ENCODE peak calls at places on chromosomes 4 and X, in ten cellular contexts. One of them, this sample, is unnamed.
A peak's percentile ranks its signal among the peaks of the same experiment; 100 is the strongest.

GRCh38 chr4:5931526-5931925 is 38.6 kb upstream of the CRMP1 start:
- DNase-seq in IMR-90: no peak
- DNase-seq in SK-N-SH: no peak
- DNase-seq in kidney: no peak
- DNase-seq in GM23248: no peak
- DNase-seq in adipocyte: no peak
- DNase-seq in Karpas-422: no peak
- DNase-seq in PC-3: no peak
- DNase-seq in mesendoderm: no peak
- DNase-seq in astrocyte: no peak
- DNase-seq in this sample: peak; percentile 50

GRCh38 chr4:98908703-98909262 is 20.1 kb downstream of the EIF4E start:
- DNase-seq in IMR-90: no peak
- DNase-seq in SK-N-SH: no peak
- DNase-seq in kidney: no peak
- DNase-seq in GM23248: no peak
- DNase-seq in adipocyte: no peak
- DNase-seq in Karpas-422: no peak
- DNase-seq in PC-3: no peak
- DNase-seq in mesendoderm: no peak
- DNase-seq in astrocyte: no peak
- DNase-seq in this sample: no peak

GRCh38 chr4:15479089-15479912 is 9.6 kb downstream of the CC2D2A start:
- DNase-seq in IMR-90: peak; percentile 89
- DNase-seq in SK-N-SH: peak; percentile 74
- DNase-seq in kidney: peak; percentile 68
- DNase-seq in GM23248: peak; percentile 92
- DNase-seq in adipocyte: peak; percentile 96
- DNase-seq in Karpas-422: peak; percentile 74
- DNase-seq in PC-3: peak; percentile 81
- DNase-seq in mesendoderm: peak; percentile 97
- DNase-seq in astrocyte: peak; percentile 75
- DNase-seq in this sample: peak; percentile 94

GRCh38 chr4:138050601-138051000 is 191.5 kb downstream of the SLC7A11 start:
- DNase-seq in IMR-90: no peak
- DNase-seq in SK-N-SH: no peak
- DNase-seq in kidney: no peak
- DNase-seq in GM23248: no peak
- DNase-seq in adipocyte: no peak
- DNase-seq in Karpas-422: no peak
- DNase-seq in PC-3: no peak
- DNase-seq in mesendoderm: peak; percentile 82
- DNase-seq in astrocyte: no peak
- DNase-seq in this sample: peak; percentile 83

GRCh38 chr4:186724048-186724860 is 598 bp upstream of the FAT1 start:
- DNase-seq in IMR-90: peak; percentile 49
- DNase-seq in SK-N-SH: peak; percentile 60
- DNase-seq in kidney: peak; percentile 88
- DNase-seq in GM23248: peak; percentile 76
- DNase-seq in adipocyte: peak; percentile 86
- DNase-seq in Karpas-422: no peak
- DNase-seq in PC-3: peak; percentile 37
- DNase-seq in mesendoderm: peak; percentile 89
- DNase-seq in astrocyte: peak; percentile 48
- DNase-seq in this sample: peak; percentile 88

GRCh38 chr4:182555997-182556418 is 312.8 kb downstream of the TENM3 start:
- DNase-seq in IMR-90: peak; percentile 91
- DNase-seq in SK-N-SH: no peak
- DNase-seq in kidney: no peak
- DNase-seq in GM23248: peak; percentile 50
- DNase-seq in adipocyte: peak; percentile 94
- DNase-seq in Karpas-422: no peak
- DNase-seq in PC-3: no peak
- DNase-seq in mesendoderm: peak; percentile 91
- DNase-seq in astrocyte: peak; percentile 90
- DNase-seq in this sample: peak; percentile 66

GRCh38 chrX:100265179-100265578 is 144.9 kb downstream of the PCDH19 start:
- DNase-seq in IMR-90: no peak
- DNase-seq in SK-N-SH: no peak
- DNase-seq in kidney: no peak
- DNase-seq in GM23248: no peak
- DNase-seq in adipocyte: no peak
- DNase-seq in Karpas-422: no peak
- DNase-seq in PC-3: no peak
- DNase-seq in mesendoderm: peak; percentile 4
- DNase-seq in astrocyte: no peak
- DNase-seq in this sample: no peak

GRCh38 chr4:108165601-108166000 is 3.1 kb downstream of the LEF1 start:
- DNase-seq in IMR-90: no peak
- DNase-seq in SK-N-SH: no peak
- DNase-seq in kidney: no peak
- DNase-seq in GM23248: no peak
- DNase-seq in adipocyte: no peak
- DNase-seq in Karpas-422: no peak
- DNase-seq in PC-3: no peak
- DNase-seq in mesendoderm: no peak
- DNase-seq in astrocyte: no peak
- DNase-seq in this sample: no peak

GRCh38 chr4:5409980-5410618 is 298.3 kb downstream of the EVC2 start:
- DNase-seq in IMR-90: no peak
- DNase-seq in SK-N-SH: no peak
- DNase-seq in kidney: no peak
- DNase-seq in GM23248: no peak
- DNase-seq in adipocyte: no peak
- DNase-seq in Karpas-422: no peak
- DNase-seq in PC-3: no peak
- DNase-seq in mesendoderm: peak; percentile 14
- DNase-seq in astrocyte: no peak
- DNase-seq in this sample: peak; percentile 48

GRCh38 chr4:77600521-77601451 is 4.8 kb upstream of the CXCL13 start:
- DNase-seq in IMR-90: peak; percentile 29
- DNase-seq in SK-N-SH: peak; percentile 38
- DNase-seq in kidney: no peak
- DNase-seq in GM23248: peak; percentile 58
- DNase-seq in adipocyte: peak; percentile 71
- DNase-seq in Karpas-422: peak; percentile 57
- DNase-seq in PC-3: peak; percentile 58
- DNase-seq in mesendoderm: peak; percentile 59
- DNase-seq in astrocyte: no peak
- DNase-seq in this sample: peak; percentile 64

GRCh38 chr4:57102050-57102564 is 8.1 kb downstream of the IGFBP7 start:
- DNase-seq in IMR-90: peak; percentile 88
- DNase-seq in SK-N-SH: no peak
- DNase-seq in kidney: peak; percentile 86
- DNase-seq in GM23248: peak; percentile 84
- DNase-seq in adipocyte: peak; percentile 89
- DNase-seq in Karpas-422: no peak
- DNase-seq in PC-3: peak; percentile 24
- DNase-seq in mesendoderm: no peak
- DNase-seq in astrocyte: peak; percentile 89
- DNase-seq in this sample: no peak

GRCh38 chr4:141002323-141002805 is 130.9 kb downstream of the RNF150 start:
- DNase-seq in IMR-90: peak; percentile 93
- DNase-seq in SK-N-SH: no peak
- DNase-seq in kidney: no peak
- DNase-seq in GM23248: peak; percentile 56
- DNase-seq in adipocyte: peak; percentile 73
- DNase-seq in Karpas-422: peak; percentile 44
- DNase-seq in PC-3: no peak
- DNase-seq in mesendoderm: no peak
- DNase-seq in astrocyte: peak; percentile 93
- DNase-seq in this sample: no peak

GRCh38 chr4:74374561-74375327 is 9.8 kb downstream of the EREG start:
- DNase-seq in IMR-90: peak; percentile 75
- DNase-seq in SK-N-SH: no peak
- DNase-seq in kidney: no peak
- DNase-seq in GM23248: peak; percentile 98
- DNase-seq in adipocyte: peak; percentile 87
- DNase-seq in Karpas-422: no peak
- DNase-seq in PC-3: peak; percentile 97
- DNase-seq in mesendoderm: no peak
- DNase-seq in astrocyte: peak; percentile 78
- DNase-seq in this sample: no peak

GRCh38 chrX:140733766-140734342 is 24.3 kb downstream of the LINC00632 start:
- DNase-seq in IMR-90: peak; percentile 57
- DNase-seq in SK-N-SH: peak; percentile 46
- DNase-seq in kidney: no peak
- DNase-seq in GM23248: peak; percentile 62
- DNase-seq in adipocyte: peak; percentile 79
- DNase-seq in Karpas-422: peak; percentile 68
- DNase-seq in PC-3: peak; percentile 59
- DNase-seq in mesendoderm: peak; percentile 48
- DNase-seq in astrocyte: peak; percentile 13
- DNase-seq in this sample: peak; percentile 58

GRCh38 chr4:59553063-59553738 is 1646.9 kb upstream of the ADGRL3 start:
- DNase-seq in IMR-90: no peak
- DNase-seq in SK-N-SH: peak; percentile 0
- DNase-seq in kidney: no peak
- DNase-seq in GM23248: peak; percentile 0
- DNase-seq in adipocyte: peak; percentile 48
- DNase-seq in Karpas-422: no peak
- DNase-seq in PC-3: peak; percentile 88
- DNase-seq in mesendoderm: peak; percentile 51
- DNase-seq in astrocyte: peak; percentile 25
- DNase-seq in this sample: no peak
- H3K4me3 ChIP-seq in IMR-90: no peak overlapping the region
- H3K4me3 ChIP-seq in SK-N-SH: peak overlapping the region; percentile 47
- H3K4me3 ChIP-seq in kidney: no peak overlapping the region
- H3K4me3 ChIP-seq in GM23248: no peak overlapping the region
- H3K4me3 ChIP-seq in adipocyte: peak overlapping the region; percentile 79
- H3K4me3 ChIP-seq in Karpas-422: no peak overlapping the region
- H3K4me3 ChIP-seq in PC-3: peak overlapping the region; percentile 70
- H3K4me3 ChIP-seq in mesendoderm: no peak overlapping the region
- H3K4me3 ChIP-seq in astrocyte: peak overlapping the region; percentile 45
- H3K4me3 ChIP-seq in this sample: no peak overlapping the region

DNA sequence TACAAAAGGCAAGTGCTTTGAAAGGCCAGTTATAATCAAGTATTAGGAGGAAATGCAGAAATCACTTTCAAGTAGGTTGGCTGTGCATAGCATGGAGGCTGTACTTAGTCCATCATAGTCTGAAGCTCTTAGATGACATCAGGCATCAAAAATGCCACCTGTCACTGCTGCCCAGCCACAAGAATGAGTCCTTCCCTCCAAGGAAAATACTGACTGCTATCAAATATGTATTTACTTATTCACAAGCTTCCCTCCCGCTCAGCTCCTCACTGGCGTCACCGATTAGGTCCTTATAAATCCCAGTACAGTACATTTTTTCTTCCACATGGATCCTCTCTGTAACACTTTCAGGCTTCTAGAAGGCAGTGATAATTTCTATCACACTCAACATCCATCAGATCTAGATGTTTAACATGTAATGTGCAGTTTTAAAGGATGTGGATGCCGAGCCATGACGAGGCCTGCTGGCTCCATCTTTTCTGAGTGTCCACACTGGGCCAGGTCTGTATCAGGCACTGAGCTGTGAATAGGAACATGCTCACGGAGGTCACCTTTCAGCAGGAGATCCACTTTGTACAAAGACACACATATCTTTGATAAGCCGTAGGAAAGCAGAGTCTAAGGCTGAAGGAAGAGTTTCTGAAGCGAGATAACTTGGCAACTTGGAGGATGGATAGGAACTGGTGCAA is 121.9 kb downstream of the PALLD start:
- DNase-seq in IMR-90: peak; percentile 84
- DNase-seq in SK-N-SH: no peak
- DNase-seq in kidney: no peak
- DNase-seq in GM23248: peak; percentile 32
- DNase-seq in adipocyte: peak; percentile 68
- DNase-seq in Karpas-422: no peak
- DNase-seq in PC-3: peak; percentile 84
- DNase-seq in mesendoderm: no peak
- DNase-seq in astrocyte: peak; percentile 95
- DNase-seq in this sample: no peak
- H3K9ac ChIP-seq in IMR-90: no peak overlapping the region
- H3K9ac ChIP-seq in SK-N-SH: peak overlapping the region; percentile 19
- H3K9ac ChIP-seq in kidney: no peak overlapping the region
- H3K9ac ChIP-seq in GM23248: no peak overlapping the region
- H3K9ac ChIP-seq in adipocyte: no peak overlapping the region
- H3K9ac ChIP-seq in Karpas-422: no peak overlapping the region
- H3K9ac ChIP-seq in PC-3: peak overlapping the region; percentile 31
- H3K9ac ChIP-seq in mesendoderm: no peak overlapping the region
- H3K9ac ChIP-seq in astrocyte: peak overlapping the region; percentile 76
- H3K9ac ChIP-seq in this sample: no peak overlapping the region

GRCh38 chrX:23643020-23643419 is 24.3 kb upstream of the PRDX4 start:
- DNase-seq in IMR-90: no peak
- DNase-seq in SK-N-SH: no peak
- DNase-seq in kidney: no peak
- DNase-seq in GM23248: no peak
- DNase-seq in adipocyte: no peak
- DNase-seq in Karpas-422: no peak
- DNase-seq in PC-3: no peak
- DNase-seq in mesendoderm: peak; percentile 46
- DNase-seq in astrocyte: no peak
- DNase-seq in this sample: no peak

DNA sequence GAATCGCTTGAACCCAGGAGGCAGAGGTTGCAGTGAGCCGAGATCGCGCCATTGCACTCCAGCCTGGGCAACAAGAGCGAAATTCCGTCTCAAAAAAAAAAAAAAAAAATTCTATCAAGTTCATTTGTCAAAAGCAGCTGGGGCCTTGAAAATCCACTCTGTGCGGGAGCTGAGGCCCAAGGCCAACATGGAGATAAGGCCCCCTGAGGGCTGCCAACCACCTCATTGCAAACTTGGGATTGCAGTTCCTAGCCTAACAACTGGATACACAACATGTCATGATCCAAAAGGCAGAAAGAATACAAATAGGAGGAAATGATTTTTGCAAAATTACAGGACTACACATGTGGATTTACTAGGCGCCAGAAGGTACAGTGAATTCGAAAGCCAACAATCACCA is 22.5 kb upstream of the PRDX4 start:
- DNase-seq in IMR-90: no peak
- DNase-seq in SK-N-SH: no peak
- DNase-seq in kidney: no peak
- DNase-seq in GM23248: no peak
- DNase-seq in adipocyte: no peak
- DNase-seq in Karpas-422: no peak
- DNase-seq in PC-3: no peak
- DNase-seq in mesendoderm: no peak
- DNase-seq in astrocyte: no peak
- DNase-seq in this sample: no peak
- H3K36me3 ChIP-seq in IMR-90: no peaks in the 10 kb centered on the region
- H3K36me3 ChIP-seq in SK-N-SH: no peaks in the 10 kb centered on the region
- H3K36me3 ChIP-seq in kidney: no peaks in the 10 kb centered on the region
- H3K36me3 ChIP-seq in GM23248: no peaks in the 10 kb centered on the region
- H3K36me3 ChIP-seq in adipocyte: no peaks in the 10 kb centered on the region
- H3K36me3 ChIP-seq in Karpas-422: no peaks in the 10 kb centered on the region
- H3K36me3 ChIP-seq in PC-3: no peaks in the 10 kb centered on the region
- H3K36me3 ChIP-seq in mesendoderm: no peaks in the 10 kb centered on the region
- H3K36me3 ChIP-seq in astrocyte: no peaks in the 10 kb centered on the region
- H3K36me3 ChIP-seq in this sample: no peaks in the 10 kb centered on the region

DNA sequence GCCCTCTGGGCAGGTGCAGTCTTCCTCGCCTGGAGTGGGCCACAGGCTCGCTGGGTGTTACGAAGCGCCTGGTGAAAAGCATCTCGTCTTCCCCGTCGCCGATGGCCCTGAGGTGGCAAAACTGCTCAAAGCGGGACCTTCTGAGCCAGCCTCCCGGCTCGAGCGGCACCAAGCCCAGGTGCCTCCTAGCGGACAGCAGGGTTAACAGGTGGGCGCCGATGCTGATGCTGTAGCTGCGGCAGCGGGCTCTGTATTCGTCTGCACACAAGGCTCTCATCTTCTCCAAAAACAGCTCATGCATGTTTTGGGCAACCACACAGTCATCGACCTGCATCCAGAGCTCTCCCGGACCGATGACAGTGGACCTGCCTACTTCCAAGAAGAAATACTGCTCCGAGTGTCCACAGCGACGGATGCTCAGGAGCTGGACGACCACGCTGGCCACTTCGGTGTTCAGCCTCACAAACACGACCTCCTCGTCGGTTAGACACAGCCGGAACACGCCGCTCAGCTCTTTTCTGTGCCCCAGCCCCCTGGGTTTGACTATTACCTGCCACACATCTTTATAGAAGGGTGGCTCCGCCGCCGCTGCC is 1.2 kb downstream of the IRS4 start:
- DNase-seq in IMR-90: no peak
- DNase-seq in SK-N-SH: peak; percentile 32
- DNase-seq in kidney: peak; percentile 69
- DNase-seq in GM23248: no peak
- DNase-seq in adipocyte: no peak
- DNase-seq in Karpas-422: no peak
- DNase-seq in PC-3: no peak
- DNase-seq in mesendoderm: peak; percentile 67
- DNase-seq in astrocyte: no peak
- DNase-seq in this sample: peak; percentile 86
- H3K4me3 ChIP-seq in IMR-90: no peak overlapping the region
- H3K4me3 ChIP-seq in SK-N-SH: no peak overlapping the region
- H3K4me3 ChIP-seq in kidney: no peak overlapping the region
- H3K4me3 ChIP-seq in GM23248: peak overlapping the region; percentile 57
- H3K4me3 ChIP-seq in adipocyte: peak overlapping the region; percentile 61
- H3K4me3 ChIP-seq in Karpas-422: no peak overlapping the region
- H3K4me3 ChIP-seq in PC-3: no peak overlapping the region
- H3K4me3 ChIP-seq in mesendoderm: peak overlapping the region; percentile 46
- H3K4me3 ChIP-seq in astrocyte: peak overlapping the region; percentile 48
- H3K4me3 ChIP-seq in this sample: peak overlapping the region; percentile 79